ENCODE peak calls at places on chromosome 4, in ten cellular contexts. U is A549, H is IMR-90, W is HCT116, B is K562, L is NB4, I is ovary, K is esophagus squamous epithelium, P is tibial nerve, Y is spleen. D is an unnamed sample.

GRCh38 chr4:53014368-53014767 is 152.3 kb downstream of the RASL11B start:
- DNase-seq in W (no peak), H (no peak), P (no peak), K (no peak), Y (no peak), B (no peak), I (no peak), L (no peak), U (no peak), D (no peak)

GRCh38 chr4:104447346-104447745 is 47.3 kb downstream of the CXXC4 start:
- DNase-seq in I (no peak), Y (no peak), B (no peak), W (no peak), U (no peak), L (no peak), P (no peak), H (no peak), K (no peak), D (no peak)

GRCh38 chr4:29711226-29711625 is 1008.9 kb upstream of the PCDH7 start:
- DNase-seq in U (no peak), I (no peak), B (no peak), W (no peak), H (peak), P (no peak), L (no peak), K (no peak), Y (no peak), D (no peak)

GRCh38 chr4:36264205-36264826 is 17.1 kb upstream of the DTHD1 start:
- DNase-seq in W (no peak), B (no peak), P (no peak), I (no peak), H (no peak), Y (no peak), K (no peak), U (no peak), L (no peak), D (no peak)

GRCh38 chr4:111323496-111323895 is 700.6 kb upstream of the PITX2 start:
- DNase-seq in P (no peak), K (no peak), H (peak), B (no peak), W (no peak), U (no peak), I (no peak), Y (no peak), L (no peak), D (no peak)

GRCh38 chr4:47839259-47839658 is 1.4 kb upstream of the CORIN start:
- DNase-seq in U (no peak), L (peak), K (no peak), Y (no peak), I (no peak), B (no peak), H (peak), P (peak), W (no peak), D (no peak)

GRCh38 chr4:48243429-48243828 is 26.2 kb downstream of the TEC start:
- DNase-seq in L (no peak), P (no peak), W (no peak), H (no peak), U (no peak), I (no peak), B (peak), K (no peak), Y (no peak), D (no peak)

GRCh38 chr4:67104145-67104544 is 441.2 kb downstream of the CENPC start:
- DNase-seq in W (no peak), U (no peak), H (no peak), P (no peak), K (no peak), L (no peak), I (no peak), B (no peak), Y (no peak), D (no peak)

GRCh38 chr4:15811703-15812325 is 33.7 kb downstream of the CD38 start:
- DNase-seq in I (no peak), K (no peak), W (no peak), Y (no peak), B (no peak), U (no peak), L (peak), H (no peak), P (no peak), D (no peak)

GRCh38 chr4:145234086-145234694 is 53.8 kb upstream of the OTUD4 start:
- DNase-seq in L (peak), P (peak), Y (no peak), U (peak), K (no peak), I (no peak), H (peak), B (peak), W (peak), D (peak)

GRCh38 chr4:8639777-8640720 is 47.5 kb downstream of the CPZ start:
- DNase-seq in U (no peak), L (no peak), I (no peak), W (no peak), Y (peak), H (no peak), K (no peak), P (no peak), B (no peak), D (no peak)

GRCh38 chr4:150402968-150403367 is 179.0 kb upstream of the MAB21L2 start:
- DNase-seq in H (peak), I (peak), L (peak), U (no peak), P (no peak), B (no peak), W (no peak), Y (no peak), K (no peak), D (no peak)

GRCh38 chr4:81376720-81377119 is 95.0 kb downstream of the RASGEF1B start:
- DNase-seq in K (no peak), W (no peak), Y (no peak), L (no peak), B (no peak), H (no peak), I (no peak), U (no peak), P (no peak), D (no peak)

GRCh38 chr4:33063238-33063637 is 2343.1 kb downstream of the PCDH7 start:
- DNase-seq in I (no peak), B (no peak), P (no peak), H (peak), W (no peak), L (no peak), U (no peak), K (no peak), Y (no peak), D (no peak)

GRCh38 chr4:120227568-120227967 is 160.9 kb upstream of the MAD2L1 start:
- DNase-seq in P (no peak), B (no peak), W (no peak), H (no peak), Y (no peak), K (no peak), I (no peak), U (no peak), L (no peak), D (no peak)

GRCh38 chr4:89111833-89112563 is 665 bp downstream of the TIGD2 start:
- DNase-seq in I (no peak), P (no peak), Y (no peak), K (no peak), B (no peak), L (peak), W (no peak), H (peak), U (peak), D (no peak)

GRCh38 chr4:182367153-182367552 is 124.0 kb downstream of the TENM3 start:
- DNase-seq in Y (no peak), P (no peak), K (no peak), B (no peak), W (no peak), H (no peak), L (no peak), I (no peak), U (no peak), D (no peak)

GRCh38 chr4:23171971-23172370 is 479.2 kb downstream of the GBA3 start:
- DNase-seq in U (no peak), Y (no peak), B (no peak), P (no peak), L (no peak), I (no peak), W (no peak), H (no peak), K (no peak), D (no peak)

GRCh38 chr4:67549123-67549522 is 3.8 kb upstream of the CENPC start:
- DNase-seq in U (no peak), B (no peak), Y (no peak), K (no peak), W (no peak), H (no peak), I (no peak), L (peak), P (no peak), D (no peak)

GRCh38 chr4:154081391-154081790 is 292.5 kb upstream of the SFRP2 start:
- DNase-seq in W (no peak), L (no peak), Y (no peak), K (no peak), B (no peak), P (no peak), H (no peak), I (no peak), U (no peak), D (no peak)

GRCh38 chr4:161577604-161578301 is 586.0 kb downstream of the FSTL5 start:
- DNase-seq in P (no peak), H (peak), Y (no peak), I (no peak), U (no peak), W (no peak), K (no peak), L (no peak), B (no peak), D (no peak)

GRCh38 chr4:1409806-1410425 is 3.7 kb upstream of the NKX1-1 start:
- DNase-seq in P (no peak), Y (no peak), H (no peak), K (no peak), B (no peak), L (no peak), W (no peak), I (no peak), U (no peak), D (peak)
- TF ChIP-seq CTCF in P (no peak), Y (no peak), H (no peak), K (no peak), B (no peak), L (no peak), W (no peak), I (no peak), U (no peak), D (no peak)

GRCh38 chr4:88106205-88106604 is 52.2 kb downstream of the ABCG2 start:
- DNase-seq in P (no peak), L (no peak), H (peak), U (no peak), W (no peak), K (no peak), Y (no peak), I (no peak), B (no peak), D (no peak)
- TF ChIP-seq POLR2A in P (no peak), L (no peak), H (no peak), U (no peak), W (no peak), K (no peak), Y (no peak), I (no peak), B (no peak), D (no peak)

GRCh38 chr4:158758142-158758541 is 10.7 kb upstream of the FNIP2 start:
- DNase-seq in P (no peak), H (peak), B (no peak), K (no peak), L (no peak), W (no peak), U (no peak), Y (no peak), I (no peak), D (no peak)

GRCh38 chr4:158750379-158750778 is 18.4 kb upstream of the FNIP2 start:
- DNase-seq in U (no peak), P (no peak), B (no peak), L (no peak), I (no peak), K (no peak), Y (no peak), W (no peak), H (peak), D (no peak)

GRCh38 chr4:158756588-158756987 is 12.2 kb upstream of the FNIP2 start:
- DNase-seq in P (no peak), Y (no peak), L (no peak), H (no peak), U (no peak), K (no peak), I (no peak), B (no peak), W (no peak), D (no peak)

GRCh38 chr4:158758703-158759102 is 10.1 kb upstream of the FNIP2 start:
- DNase-seq in K (no peak), B (no peak), W (no peak), P (no peak), Y (no peak), U (no peak), H (no peak), I (no peak), L (no peak), D (no peak)

DNA sequence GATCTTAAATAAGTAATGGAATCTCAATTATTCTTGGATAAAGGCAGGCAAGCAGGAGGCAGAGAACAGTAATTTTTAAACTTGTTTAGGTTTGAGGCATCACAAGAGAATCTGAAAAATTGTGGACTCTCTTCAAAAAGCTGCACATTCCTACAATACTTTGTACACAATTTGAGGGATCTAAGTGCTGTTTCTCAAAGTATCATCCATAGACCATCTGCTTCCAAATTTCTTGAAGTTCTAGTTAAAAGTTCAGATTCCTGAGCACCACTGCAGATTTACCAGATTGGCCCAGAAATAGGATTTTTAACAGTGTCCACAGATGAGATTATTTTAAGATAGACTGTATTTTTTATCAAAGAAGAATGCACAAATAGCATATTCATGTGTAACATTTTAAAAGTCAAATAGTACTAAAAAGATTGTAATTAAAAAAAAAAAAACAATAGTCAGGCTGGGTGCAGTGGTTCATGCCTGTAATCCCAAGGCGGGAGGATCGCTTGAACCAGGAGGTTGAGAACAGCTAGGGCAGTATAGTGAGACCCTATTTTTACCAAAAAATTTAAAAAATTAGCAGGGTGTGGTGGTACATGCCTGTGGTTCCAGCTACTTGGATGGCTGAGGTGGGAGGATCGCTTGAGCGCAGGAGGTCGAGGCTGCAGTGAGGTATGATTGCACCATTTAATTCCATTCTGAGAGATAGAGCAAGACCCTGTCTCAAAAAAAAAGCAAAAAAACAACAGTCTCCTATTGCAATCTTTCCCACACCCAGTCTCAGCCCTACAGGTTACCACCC is 14.2 kb upstream of the FNIP2 start:
- DNase-seq in K (no peak), L (no peak), B (no peak), U (no peak), W (no peak), P (no peak), I (no peak), H (peak), Y (no peak), D (no peak)
- TF ChIP-seq CTCF in K (no peak), L (no peak), B (no peak), U (no peak), W (no peak), P (no peak), I (no peak), H (no peak), Y (no peak), D (no peak)

DNA sequence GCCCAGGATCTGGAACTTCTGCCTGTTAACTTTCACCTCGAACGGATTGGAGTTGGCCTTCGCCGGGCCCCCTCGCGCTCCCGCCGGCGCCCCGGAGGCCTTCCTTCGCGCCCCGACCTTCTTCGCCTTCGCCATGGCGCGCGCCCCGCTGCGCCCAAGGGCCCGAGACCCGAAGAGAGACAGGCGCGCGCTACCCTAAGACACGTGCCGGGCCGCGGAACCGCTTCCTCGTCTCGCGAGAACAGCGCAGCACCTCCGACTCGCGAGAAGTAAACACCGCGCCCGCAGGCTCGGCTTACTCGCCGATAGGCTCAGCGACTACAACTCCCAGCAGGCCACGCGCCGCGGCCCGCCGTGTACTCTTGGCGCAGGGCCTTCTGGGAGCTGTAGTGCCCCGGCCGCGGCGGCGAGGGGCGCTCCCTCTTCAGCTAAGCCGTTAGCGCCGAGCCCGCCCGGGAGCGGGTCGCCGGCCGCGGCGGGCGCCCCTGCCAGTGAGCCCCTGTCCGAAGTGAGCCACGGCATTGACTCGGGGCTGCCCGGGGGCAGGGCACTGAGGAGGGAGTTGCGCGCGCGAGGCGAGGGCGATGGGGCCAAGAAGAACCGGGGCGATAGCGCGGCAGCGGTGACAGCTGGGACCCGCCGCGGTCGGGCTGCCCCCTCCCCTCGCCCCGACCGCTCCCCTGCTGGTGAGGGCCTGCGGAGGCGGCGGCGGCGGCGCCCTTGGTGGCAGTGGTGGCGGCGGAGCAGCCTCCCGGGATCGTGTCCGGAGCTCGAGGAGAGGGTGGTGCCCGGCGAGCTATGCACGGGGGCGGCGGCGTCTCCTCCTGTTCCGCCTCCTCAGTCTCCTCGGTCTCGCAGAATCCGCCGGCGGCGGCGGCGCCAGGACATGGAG is at the start of the genes GRK4 and NOP14:
- DNase-seq in W (peak), K (peak), L (peak), B (peak), I (peak), P (peak), H (peak), Y (peak), U (peak), D (peak)
- TF ChIP-seq POLR2A in W (peak), K (peak), L (peak), B (peak), I (peak), P (peak), H (peak), Y (peak), U (peak), D (no peak)

GRCh38 chr4:2288051-2288541 is 26.2 kb upstream of the MXD4 start:
- DNase-seq in H (no peak), K (no peak), I (no peak), W (no peak), L (no peak), P (no peak), B (no peak), Y (peak), U (no peak), D (peak)

GRCh38 chr4:2285665-2286381 is 23.9 kb upstream of the MXD4 start:
- DNase-seq in Y (peak), H (no peak), I (peak), W (no peak), K (no peak), P (no peak), L (no peak), B (no peak), U (no peak), D (no peak)

GRCh38 chr4:2287594-2287915 is 25.6 kb upstream of the MXD4 start:
- DNase-seq in I (no peak), Y (peak), W (no peak), B (no peak), P (no peak), L (no peak), U (no peak), H (no peak), K (no peak), D (no peak)

GRCh38 chr4:2284934-2285664 is 23.2 kb upstream of the MXD4 start:
- DNase-seq in L (peak), W (no peak), Y (no peak), H (peak), P (no peak), U (no peak), K (no peak), B (no peak), I (peak), D (no peak)

GRCh38 chr4:2286904-2287593 is 25.1 kb upstream of the MXD4 start:
- DNase-seq in P (no peak), K (no peak), U (no peak), Y (peak), L (no peak), B (no peak), W (no peak), I (no peak), H (peak), D (no peak)
- TF ChIP-seq CTCF in P (no peak), K (no peak), U (no peak), Y (no peak), L (no peak), B (no peak), W (no peak), I (no peak), H (no peak), D (no peak)

GRCh38 chr4:69843932-69844331 is 16.0 kb downstream of the SULT1E1 start:
- DNase-seq in W (no peak), P (no peak), I (no peak), K (no peak), B (no peak), Y (no peak), U (no peak), H (no peak), L (no peak), D (no peak)
- TF ChIP-seq POLR2A in W (no peak), P (no peak), I (no peak), K (no peak), B (no peak), Y (no peak), U (no peak), H (no peak), L (no peak), D (no peak)

DNA sequence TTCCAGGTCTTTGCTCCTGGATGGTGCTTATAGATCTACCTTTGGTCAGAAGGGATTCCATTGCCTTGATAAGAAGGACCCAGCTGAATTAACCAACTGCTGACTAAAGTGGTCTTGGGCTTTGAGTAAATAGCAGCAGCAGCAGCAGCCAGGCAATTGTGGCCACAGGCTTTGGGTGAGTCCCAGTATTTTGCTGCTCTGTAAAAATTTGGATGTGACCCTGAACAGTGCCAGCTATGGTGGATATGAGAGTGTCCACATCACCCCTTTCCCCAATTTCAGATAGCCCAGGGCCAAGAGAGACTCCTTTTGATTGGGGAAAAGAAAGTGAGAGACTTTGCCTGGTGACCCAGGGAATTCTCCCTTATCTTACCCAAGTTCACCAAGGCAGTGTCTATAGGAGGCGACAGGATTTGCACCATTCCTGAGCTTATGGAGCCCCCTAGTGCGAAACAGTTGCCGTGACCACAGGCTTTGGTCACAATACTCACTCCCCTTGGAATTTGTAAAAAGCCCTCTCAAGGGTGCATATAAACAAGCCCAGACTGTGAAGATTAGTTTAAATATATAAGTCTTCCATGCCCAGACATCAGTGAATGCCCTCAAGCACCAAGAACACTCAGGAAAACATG is 518.0 kb downstream of the TMA16 start:
- DNase-seq in I (no peak), Y (no peak), L (peak), B (no peak), K (no peak), P (no peak), U (no peak), H (no peak), W (peak), D (no peak)
- TF ChIP-seq CTCF in I (no peak), Y (peak), L (peak), B (no peak), K (no peak), P (no peak), U (no peak), H (peak), W (peak), D (no peak)

GRCh38 chr4:25312496-25313193 is at the start of gene ZCCHC4:
- DNase-seq in K (peak), B (peak), Y (peak), U (peak), W (peak), P (peak), L (peak), I (peak), H (peak), D (peak)
- TF ChIP-seq POLR2A in K (no peak), B (peak), Y (no peak), U (peak), W (peak), P (no peak), L (peak), I (peak), H (peak), D (no peak)